ENCODE peak calls at places on chromosomes 3 and 15, in four cellular contexts. K, L, G and C are unnamed samples.

GRCh38 chr15:90872481-90873184 is 4.2 kb downstream of the FURIN start:
- DNase-seq in K (peak; percentile 61), L (no peak), G (peak; percentile 56), C (peak; percentile 40)

GRCh38 chr15:90482124-90483011 is 47.4 kb upstream of the CRTC3 start:
- DNase-seq in K (peak; percentile 64), L (peak; percentile 60), G (peak; percentile 80), C (peak; percentile 48)

GRCh38 chr15:79122391-79122790 is 31.8 kb upstream of the RASGRF1 start:
- DNase-seq in K (no peak), L (no peak), G (no peak), C (no peak)

GRCh38 chr3:38138347-38139190 is at the start of gene MYD88:
- DNase-seq in K (peak; percentile 63), L (peak; percentile 77), G (peak; percentile 63), C (peak; percentile 83)

GRCh38 chr3:187080799-187081450 is 58.4 kb downstream of the RPL39L start:
- DNase-seq in K (no peak), L (no peak), G (peak; percentile 62), C (no peak)

GRCh38 chr3:87503901-87504498 is 227.6 kb upstream of the POU1F1 start:
- DNase-seq in K (peak; percentile 86), L (no peak), G (peak; percentile 60), C (peak; percentile 47)

GRCh38 chr3:99774467-99774866 is 43.2 kb upstream of the CMSS1 start:
- DNase-seq in K (no peak), L (no peak), G (no peak), C (no peak)

GRCh38 chr15:90711418-90711824 is 5.7 kb upstream of the BLM start:
- DNase-seq in K (no peak), L (no peak), G (no peak), C (no peak)

GRCh38 chr3:124885466-124886167 is 1.5 kb downstream of the ITGB5 start:
- DNase-seq in K (peak; percentile 40), L (no peak), G (no peak), C (no peak)

GRCh38 chr15:73362900-73363299 is 5.9 kb downstream of the HCN4 start:
- DNase-seq in K (no peak), L (peak; percentile 38), G (no peak), C (no peak)

GRCh38 chr3:137760341-137761098 is 3.6 kb upstream of the SOX14 start:
- DNase-seq in K (no peak), L (peak; percentile 52), G (no peak), C (no peak)

DNA sequence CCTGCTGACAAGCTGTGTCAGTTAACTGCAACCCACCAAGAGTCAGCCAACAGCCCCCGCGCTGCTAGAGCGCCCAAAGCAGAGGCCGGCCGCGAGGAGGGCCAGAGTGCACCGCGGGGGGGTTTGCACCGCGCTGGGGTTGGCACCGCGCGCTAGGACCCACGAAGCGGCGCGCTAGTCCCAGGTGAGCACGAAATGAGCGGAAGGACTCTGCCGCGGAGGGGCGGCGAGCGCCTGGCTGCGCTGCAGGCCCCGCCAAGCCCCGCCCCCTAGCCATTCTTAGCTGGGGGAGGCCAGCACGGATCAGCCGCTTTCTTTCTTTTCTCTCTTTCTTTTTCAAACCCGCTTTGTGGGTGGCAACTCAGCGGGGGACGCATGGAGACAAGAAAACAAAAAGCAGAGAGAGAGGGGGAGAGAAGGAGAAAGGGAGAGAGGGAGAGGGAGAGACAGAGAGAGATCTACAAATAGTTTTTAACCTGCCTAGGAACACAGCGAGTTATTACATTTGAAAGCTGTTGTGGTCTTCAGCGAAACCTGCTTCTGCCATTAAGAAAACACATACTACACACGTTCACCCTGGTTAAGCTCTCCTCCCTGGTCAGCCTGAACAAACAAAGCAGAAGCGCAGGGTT is 6.9 kb upstream of the FOXB1 start:
- DNase-seq in K (no peak), L (peak; percentile 96), G (no peak), C (peak; percentile 39)
- TF ChIP-seq HMGXB4 in K (no peak), L (peak; percentile 45), G (no peak), C (no peak)

DNA sequence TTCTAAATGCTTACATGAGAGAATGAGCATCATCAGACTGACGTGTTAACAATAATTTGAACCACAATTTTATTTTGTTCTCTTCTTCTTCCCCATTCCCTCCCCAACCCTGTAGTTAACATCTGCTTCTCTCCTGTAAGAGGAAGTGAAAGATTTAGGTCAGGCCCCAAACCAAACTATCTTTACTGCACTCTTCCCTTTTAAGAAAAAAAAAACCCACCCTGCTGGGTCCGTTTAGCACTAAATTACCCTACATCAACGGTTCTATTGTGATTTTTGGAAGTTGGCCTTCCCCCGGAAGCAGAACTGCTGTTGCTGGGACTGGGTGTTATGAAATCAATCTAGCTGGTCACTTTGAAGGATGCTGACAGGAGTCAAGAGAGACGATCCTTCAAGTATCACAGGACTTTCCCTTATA is 49.4 kb downstream of the NFKBIZ start:
- DNase-seq in K (no peak), L (no peak), G (no peak), C (no peak)
- TF ChIP-seq HMGXB4 in K (no peak), L (no peak), G (no peak), C (no peak)

GRCh38 chr3:25119682-25120081 is 308.4 kb upstream of the RARB start:
- DNase-seq in K (no peak), L (no peak), G (no peak), C (no peak)
- TF ChIP-seq HMGXB4 in K (no peak), L (no peak), G (no peak), C (no peak)

GRCh38 chr3:12175844-12176453 is 17.2 kb upstream of the TIMP4 start:
- DNase-seq in K (peak; percentile 58), L (peak; percentile 76), G (peak; percentile 52), C (peak; percentile 67)
- TF ChIP-seq HMGXB4 in K (no peak), L (no peak), G (no peak), C (no peak)

DNA sequence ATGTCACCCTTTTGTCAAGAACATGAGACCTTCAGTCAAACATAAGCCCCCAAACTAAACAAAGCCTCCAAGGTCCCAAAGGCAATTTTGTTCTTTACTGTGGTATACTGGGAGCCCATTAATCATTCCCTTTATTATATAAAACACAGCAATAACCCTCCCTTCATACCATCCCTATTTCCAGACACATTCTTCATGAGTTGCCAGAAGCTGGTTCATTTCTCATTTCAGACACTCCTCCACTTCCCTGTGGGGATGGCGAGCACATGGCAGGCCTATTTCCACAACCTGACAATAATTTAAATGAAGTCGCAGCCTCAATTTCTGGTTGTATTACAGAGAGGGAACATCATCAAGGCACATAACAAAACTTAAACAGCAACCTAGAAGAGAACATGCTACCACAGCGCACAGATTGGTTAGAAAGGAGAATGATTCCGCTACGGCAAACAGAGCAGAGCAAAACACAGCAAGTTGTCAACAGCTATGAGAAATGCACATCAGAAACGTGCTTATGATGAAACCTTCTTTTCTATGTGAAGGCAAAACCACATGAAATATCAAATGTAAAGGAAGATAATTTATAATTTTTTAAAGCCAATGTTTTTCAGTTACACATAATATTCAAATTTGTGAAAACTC is 63.3 kb upstream of the ARHGEF3 start:
- DNase-seq in K (no peak), L (no peak), G (no peak), C (no peak)
- TF ChIP-seq HMGXB4 in K (no peak), L (no peak), G (no peak), C (no peak)

DNA sequence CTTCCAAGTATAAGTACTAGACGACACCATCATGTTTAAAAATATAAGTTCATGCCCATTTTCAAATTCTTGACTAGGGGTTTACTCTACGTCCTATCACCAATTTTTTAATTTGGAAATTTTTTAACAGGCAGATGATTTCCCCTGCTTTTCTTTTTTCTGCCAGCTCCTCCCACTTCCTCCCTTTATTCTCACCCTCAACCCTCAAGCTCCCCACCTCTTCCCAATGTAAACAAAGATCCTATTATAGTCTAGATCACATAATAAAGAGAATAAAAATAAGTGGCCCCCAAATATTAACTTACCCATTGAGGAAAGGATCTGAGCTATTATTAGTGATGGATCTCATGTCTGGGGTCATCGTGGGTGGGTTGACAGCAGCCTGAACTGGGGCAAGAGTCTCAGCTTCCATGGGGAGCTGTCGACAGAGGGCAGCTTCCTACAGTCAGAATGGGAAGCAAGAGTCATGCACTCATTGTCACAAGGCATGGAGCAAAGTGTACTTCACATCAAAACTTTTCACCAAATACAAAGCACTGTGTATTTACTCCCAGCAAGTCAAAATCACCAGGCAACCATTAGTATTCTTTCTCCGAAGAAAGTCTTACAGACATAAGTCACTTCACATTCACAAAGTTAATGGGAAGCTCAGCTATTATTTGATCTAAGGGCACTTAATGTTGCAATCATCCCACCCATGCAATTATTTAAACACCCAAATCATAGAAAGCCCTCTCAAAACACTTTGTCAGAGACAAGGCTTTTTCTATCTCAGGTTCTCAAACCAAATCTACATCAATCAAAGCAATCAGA is 53.2 kb downstream of the TM4SF4 start:
- DNase-seq in K (peak; percentile 75), L (no peak), G (no peak), C (no peak)
- TF ChIP-seq HMGXB4 in K (no peak), L (no peak), G (no peak), C (no peak)

DNA sequence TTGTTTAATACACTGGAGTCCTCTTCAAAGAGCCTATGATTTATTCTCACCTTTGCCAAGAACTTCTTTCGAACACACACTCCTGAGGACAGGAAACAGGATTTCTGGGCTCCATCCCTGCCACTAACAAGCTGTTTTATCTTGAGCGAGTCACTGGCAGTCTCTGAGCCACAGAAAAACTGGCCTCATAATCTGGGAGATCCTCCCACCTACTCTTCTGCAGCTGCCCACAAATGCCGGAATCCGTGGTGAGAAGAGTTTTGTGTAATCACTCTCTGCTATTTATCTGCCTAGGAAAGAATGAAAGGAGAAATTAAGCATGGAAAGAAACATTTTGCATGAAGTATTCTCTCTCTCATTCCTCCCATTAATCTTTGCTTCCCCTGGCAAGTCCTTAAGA is 172.0 kb upstream of the TRIM42 start:
- DNase-seq in K (no peak), L (no peak), G (no peak), C (no peak)
- TF ChIP-seq HMGXB4 in K (no peak), L (no peak), G (no peak), C (no peak)

DNA sequence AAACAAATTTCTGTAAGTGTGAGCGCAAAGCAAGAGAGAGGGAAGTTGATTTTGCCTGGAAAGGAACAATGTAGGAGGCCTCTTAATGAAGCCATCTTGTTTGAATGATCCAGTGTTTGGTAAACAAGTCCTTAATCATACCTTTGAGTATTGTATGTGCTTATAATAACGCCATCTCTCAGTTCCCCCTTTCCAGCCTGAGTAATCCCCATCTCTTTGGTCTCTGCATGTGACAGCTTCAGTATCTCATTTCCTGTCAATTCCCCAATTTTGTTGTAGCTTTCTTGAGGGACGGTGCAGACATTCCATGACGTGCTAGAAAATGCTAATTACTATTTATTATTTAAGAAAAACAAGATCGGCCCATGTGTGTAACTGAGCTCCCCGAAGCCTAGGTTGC is 349.3 kb upstream of the NR2F2 start:
- DNase-seq in K (no peak), L (no peak), G (no peak), C (no peak)
- TF ChIP-seq HMGXB4 in K (no peak), L (no peak), G (no peak), C (no peak)